ENCODE peak calls at places on chromosomes 1 and 21, in nine cellular contexts. T is HFFc6, S is mammary epithelial cell, Q is neuronal stem cell, G is aorta, W is heart right ventricle, M is substantia nigra, K is NCI-H1092, L is GM12891. E is an unnamed sample.

GRCh38 chr1:15849775-15850449 is 2.4 kb downstream of the SPEN start:
- DNase-seq in T (peak), S (peak), Q (peak), G (no peak), W (no peak), M (peak), K (peak), L (no peak), E (no peak)

GRCh38 chr1:232627645-232628334 is 2.1 kb downstream of the SIPA1L2 start:
- DNase-seq in T (no peak), S (peak), Q (no peak), G (no peak), W (no peak), M (no peak), K (peak), L (no peak), E (no peak)

GRCh38 chr21:41776778-41777177 is 9.9 kb upstream of the RIPK4 start:
- DNase-seq in T (no peak), S (no peak), Q (no peak), G (no peak), W (no peak), M (no peak), K (no peak), L (no peak), E (no peak)

GRCh38 chr21:36203603-36203889 is 46.9 kb downstream of the DOP1B start:
- DNase-seq in T (peak), S (peak), Q (no peak), G (peak), W (no peak), M (no peak), K (no peak), L (peak), E (no peak)

GRCh38 chr1:79551321-79551720 is 544.8 kb upstream of the ADGRL4 start:
- DNase-seq in T (no peak), S (no peak), Q (no peak), G (no peak), W (no peak), M (no peak), K (no peak), L (no peak), E (no peak)

GRCh38 chr1:198462365-198463025 is 78.0 kb downstream of the ATP6V1G3 start:
- DNase-seq in T (peak), S (peak), Q (no peak), G (no peak), W (no peak), M (no peak), K (no peak), L (no peak), E (no peak)

GRCh38 chr1:7705048-7705907 is 65.8 kb upstream of the VAMP3 start:
- DNase-seq in T (no peak), S (peak), Q (no peak), G (no peak), W (peak), M (peak), K (no peak), L (no peak), E (peak)

GRCh38 chr1:29991815-29992214 is 731.6 kb downstream of the MATN1 start:
- DNase-seq in T (no peak), S (no peak), Q (no peak), G (no peak), W (no peak), M (no peak), K (no peak), L (no peak), E (no peak)

GRCh38 chr1:119613769-119614358 is 34.2 kb downstream of the ZNF697 start:
- DNase-seq in T (peak), S (peak), Q (peak), G (peak), W (peak), M (peak), K (peak), L (no peak), E (peak)

GRCh38 chr1:207050768-207051614 is at the start of gene YOD1:
- DNase-seq in T (peak), S (peak), Q (peak), G (peak), W (peak), M (peak), K (peak), L (peak), E (peak)

GRCh38 chr1:108590436-108590835 is 30.5 kb downstream of the EEIG2 start:
- DNase-seq in T (no peak), S (no peak), Q (no peak), G (no peak), W (peak), M (no peak), K (no peak), L (no peak), E (peak)

GRCh38 chr1:15273274-15273673 is 26.3 kb downstream of the FHAD1 start:
- DNase-seq in T (no peak), S (no peak), Q (no peak), G (no peak), W (no peak), M (no peak), K (no peak), L (no peak), E (no peak)

GRCh38 chr1:27630859-27631491 is 4.0 kb downstream of the FGR start:
- DNase-seq in T (no peak), S (no peak), Q (no peak), G (no peak), W (no peak), M (no peak), K (no peak), L (no peak), E (peak)

GRCh38 chr1:204493882-204494280 is 724 bp downstream of the PIK3C2B start:
- DNase-seq in T (no peak), S (no peak), Q (no peak), G (no peak), W (peak), M (no peak), K (peak), L (no peak), E (peak)

GRCh38 chr1:214154596-214155261 is 126.2 kb upstream of the SMYD2 start:
- DNase-seq in T (no peak), S (no peak), Q (peak), G (no peak), W (no peak), M (no peak), K (no peak), L (no peak), E (no peak)

GRCh38 chr1:214021321-214021720 is 33.5 kb downstream of the PROX1 start:
- DNase-seq in T (no peak), S (no peak), Q (no peak), G (no peak), W (no peak), M (no peak), K (no peak), L (no peak), E (no peak)

GRCh38 chr1:201475915-201476669 is 7.1 kb upstream of the PHLDA3 start:
- DNase-seq in T (no peak), S (peak), Q (no peak), G (no peak), W (no peak), M (no peak), K (no peak), L (no peak), E (no peak)

GRCh38 chr1:116286541-116286971 is 86.5 kb upstream of the ATP1A1 start:
- DNase-seq in T (peak), S (no peak), Q (no peak), G (no peak), W (no peak), M (no peak), K (no peak), L (no peak), E (no peak)

GRCh38 chr1:17922833-17923232 is 167.7 kb downstream of the ACTL8 start:
- DNase-seq in T (peak), S (peak), Q (peak), G (no peak), W (no peak), M (no peak), K (peak), L (peak), E (no peak)

GRCh38 chr1:63861055-63861691 is 87.4 kb downstream of the ROR1 start:
- DNase-seq in T (no peak), S (no peak), Q (no peak), G (no peak), W (no peak), M (no peak), K (no peak), L (no peak), E (no peak)